ENCODE peak calls at places on chromosome 1, in seven cellular contexts. One of them, this sample, is unnamed.

GRCh38 chr1:210125143-210125542 is 107.5 kb upstream of the SERTAD4 start:
- DNase-seq in stomach: no peak
- DNase-seq in H1: no peak
- DNase-seq in sigmoid colon: no peak
- DNase-seq in endothelial cell of umbilical vein: no peak
- DNase-seq in suprapubic skin: no peak
- DNase-seq in right lobe of liver: no peak
- DNase-seq in this sample: no peak

GRCh38 chr1:200384818-200385390 is 24.9 kb downstream of the ZNF281 start:
- DNase-seq in endothelial cell of umbilical vein: no peak
- DNase-seq in right lobe of liver: no peak
- DNase-seq in suprapubic skin: no peak
- DNase-seq in sigmoid colon: no peak
- DNase-seq in stomach: no peak
- DNase-seq in H1: no peak
- DNase-seq in this sample: no peak

GRCh38 chr1:203480084-203480483 is 4.5 kb downstream of the PRELP start:
- DNase-seq in H1: no peak
- DNase-seq in endothelial cell of umbilical vein: no peak
- DNase-seq in stomach: no peak
- DNase-seq in sigmoid colon: peak
- DNase-seq in right lobe of liver: no peak
- DNase-seq in suprapubic skin: no peak
- DNase-seq in this sample: no peak

GRCh38 chr1:84078108-84078823 is 65.8 kb upstream of the PRKACB start:
- DNase-seq in endothelial cell of umbilical vein: peak
- DNase-seq in sigmoid colon: peak
- DNase-seq in right lobe of liver: no peak
- DNase-seq in stomach: no peak
- DNase-seq in suprapubic skin: peak
- DNase-seq in H1: no peak
- DNase-seq in this sample: peak

GRCh38 chr1:200767326-200767725 is 28.6 kb downstream of the CAMSAP2 start:
- DNase-seq in H1: no peak
- DNase-seq in sigmoid colon: no peak
- DNase-seq in endothelial cell of umbilical vein: no peak
- DNase-seq in suprapubic skin: no peak
- DNase-seq in stomach: no peak
- DNase-seq in right lobe of liver: no peak
- DNase-seq in this sample: no peak

GRCh38 chr1:185442065-185442464 is 125.0 kb upstream of the IVNS1ABP start:
- DNase-seq in right lobe of liver: no peak
- DNase-seq in suprapubic skin: no peak
- DNase-seq in stomach: no peak
- DNase-seq in H1: no peak
- DNase-seq in sigmoid colon: no peak
- DNase-seq in endothelial cell of umbilical vein: no peak
- DNase-seq in this sample: no peak

GRCh38 chr1:21329209-21329844 is 39.1 kb upstream of the ECE1 start:
- DNase-seq in stomach: peak
- DNase-seq in right lobe of liver: peak
- DNase-seq in H1: no peak
- DNase-seq in endothelial cell of umbilical vein: no peak
- DNase-seq in sigmoid colon: no peak
- DNase-seq in suprapubic skin: no peak
- DNase-seq in this sample: no peak

GRCh38 chr1:41312991-41313645 is 48.1 kb upstream of the FOXO6 start:
- DNase-seq in endothelial cell of umbilical vein: no peak
- DNase-seq in suprapubic skin: no peak
- DNase-seq in H1: no peak
- DNase-seq in sigmoid colon: no peak
- DNase-seq in stomach: no peak
- DNase-seq in right lobe of liver: no peak
- DNase-seq in this sample: no peak

GRCh38 chr1:114330451-114330983 is 176.8 kb upstream of the SYT6 start:
- DNase-seq in sigmoid colon: no peak
- DNase-seq in right lobe of liver: no peak
- DNase-seq in H1: no peak
- DNase-seq in endothelial cell of umbilical vein: no peak
- DNase-seq in stomach: no peak
- DNase-seq in suprapubic skin: no peak
- DNase-seq in this sample: no peak

GRCh38 chr1:86733340-86733739 is 29.0 kb downstream of the SH3GLB1 start:
- DNase-seq in H1: no peak
- DNase-seq in stomach: no peak
- DNase-seq in sigmoid colon: no peak
- DNase-seq in right lobe of liver: no peak
- DNase-seq in endothelial cell of umbilical vein: no peak
- DNase-seq in suprapubic skin: no peak
- DNase-seq in this sample: no peak
- TF ChIP-seq POLR2A in H1: no peak
- TF ChIP-seq POLR2A in stomach: no peak
- TF ChIP-seq POLR2A in sigmoid colon: no peak
- TF ChIP-seq POLR2A in right lobe of liver: no peak
- TF ChIP-seq POLR2A in endothelial cell of umbilical vein: no peak
- TF ChIP-seq POLR2A in suprapubic skin: no peak
- TF ChIP-seq POLR2A in this sample: no peak

GRCh38 chr1:65817891-65818290 is 25.2 kb downstream of the PDE4B start:
- DNase-seq in H1: no peak
- DNase-seq in right lobe of liver: no peak
- DNase-seq in suprapubic skin: no peak
- DNase-seq in sigmoid colon: no peak
- DNase-seq in endothelial cell of umbilical vein: no peak
- DNase-seq in stomach: no peak
- DNase-seq in this sample: no peak
- TF ChIP-seq POLR2A in H1: no peak
- TF ChIP-seq POLR2A in right lobe of liver: no peak
- TF ChIP-seq POLR2A in suprapubic skin: no peak
- TF ChIP-seq POLR2A in sigmoid colon: no peak
- TF ChIP-seq POLR2A in endothelial cell of umbilical vein: no peak
- TF ChIP-seq POLR2A in stomach: no peak
- TF ChIP-seq POLR2A in this sample: no peak

GRCh38 chr1:23196627-23197328 is 20.5 kb downstream of the HTR1D start:
- DNase-seq in right lobe of liver: no peak
- DNase-seq in stomach: no peak
- DNase-seq in H1: no peak
- DNase-seq in suprapubic skin: no peak
- DNase-seq in endothelial cell of umbilical vein: peak
- DNase-seq in sigmoid colon: no peak
- DNase-seq in this sample: no peak
- TF ChIP-seq POLR2A in right lobe of liver: no peak
- TF ChIP-seq POLR2A in stomach: no peak
- TF ChIP-seq POLR2A in H1: no peak
- TF ChIP-seq POLR2A in suprapubic skin: no peak
- TF ChIP-seq POLR2A in endothelial cell of umbilical vein: peak
- TF ChIP-seq POLR2A in sigmoid colon: no peak
- TF ChIP-seq POLR2A in this sample: no peak

GRCh38 chr1:57879700-57880099 is 455.8 kb upstream of the DAB1 start:
- DNase-seq in H1: no peak
- DNase-seq in sigmoid colon: no peak
- DNase-seq in right lobe of liver: no peak
- DNase-seq in suprapubic skin: no peak
- DNase-seq in stomach: no peak
- DNase-seq in endothelial cell of umbilical vein: no peak
- DNase-seq in this sample: no peak
- TF ChIP-seq POLR2A in H1: no peak
- TF ChIP-seq POLR2A in sigmoid colon: no peak
- TF ChIP-seq POLR2A in right lobe of liver: no peak
- TF ChIP-seq POLR2A in suprapubic skin: no peak
- TF ChIP-seq POLR2A in stomach: no peak
- TF ChIP-seq POLR2A in endothelial cell of umbilical vein: no peak
- TF ChIP-seq POLR2A in this sample: no peak

DNA sequence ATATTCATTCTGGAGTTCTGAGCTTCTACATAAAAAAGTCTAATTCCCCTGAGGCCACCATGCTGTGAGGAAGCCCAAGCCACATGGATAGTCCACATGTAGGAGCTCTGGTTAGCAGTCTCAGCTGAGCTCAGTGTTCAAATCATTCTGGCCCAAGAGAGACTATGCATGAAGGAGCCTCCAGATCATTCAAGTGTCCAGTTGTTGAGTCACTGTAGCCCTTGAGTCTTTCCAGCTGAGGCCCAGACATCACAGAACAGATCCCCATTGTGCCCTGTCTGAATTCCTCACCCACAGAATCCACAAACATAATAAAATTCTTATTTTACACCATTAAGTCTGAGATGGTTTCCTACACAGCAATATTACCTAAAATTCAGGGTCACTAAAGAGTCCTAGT is 107.0 kb upstream of the NGF start:
- DNase-seq in right lobe of liver: no peak
- DNase-seq in sigmoid colon: no peak
- DNase-seq in suprapubic skin: no peak
- DNase-seq in stomach: no peak
- DNase-seq in endothelial cell of umbilical vein: no peak
- DNase-seq in H1: no peak
- DNase-seq in this sample: no peak
- TF ChIP-seq POLR2A in right lobe of liver: no peak
- TF ChIP-seq POLR2A in sigmoid colon: no peak
- TF ChIP-seq POLR2A in suprapubic skin: no peak
- TF ChIP-seq POLR2A in stomach: no peak
- TF ChIP-seq POLR2A in endothelial cell of umbilical vein: no peak
- TF ChIP-seq POLR2A in H1: no peak
- TF ChIP-seq POLR2A in this sample: no peak

DNA sequence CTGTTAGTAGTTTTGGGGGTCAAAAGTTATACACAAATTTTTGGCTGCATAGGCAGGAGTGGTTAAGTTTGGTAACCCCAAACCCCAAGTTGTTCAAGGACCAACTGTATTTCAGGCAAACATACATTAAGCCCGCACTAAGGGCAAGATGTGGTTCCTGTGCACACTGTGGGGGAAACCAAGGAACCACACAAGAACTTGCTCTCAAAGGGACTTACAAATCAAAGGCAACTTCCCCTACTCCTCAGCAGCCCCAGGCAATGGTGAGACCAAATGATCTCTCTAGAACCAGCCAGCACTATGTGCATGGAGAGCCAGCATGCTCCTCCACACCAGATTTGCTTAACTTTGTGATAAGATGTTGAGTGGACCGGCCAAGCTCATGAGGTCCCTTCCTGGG is 35.3 kb downstream of the PACC1 start:
- DNase-seq in suprapubic skin: no peak
- DNase-seq in right lobe of liver: no peak
- DNase-seq in endothelial cell of umbilical vein: no peak
- DNase-seq in H1: no peak
- DNase-seq in stomach: no peak
- DNase-seq in sigmoid colon: no peak
- DNase-seq in this sample: no peak
- TF ChIP-seq POLR2A in suprapubic skin: no peak
- TF ChIP-seq POLR2A in right lobe of liver: no peak
- TF ChIP-seq POLR2A in endothelial cell of umbilical vein: no peak
- TF ChIP-seq POLR2A in H1: no peak
- TF ChIP-seq POLR2A in stomach: no peak
- TF ChIP-seq POLR2A in sigmoid colon: no peak
- TF ChIP-seq POLR2A in this sample: no peak

DNA sequence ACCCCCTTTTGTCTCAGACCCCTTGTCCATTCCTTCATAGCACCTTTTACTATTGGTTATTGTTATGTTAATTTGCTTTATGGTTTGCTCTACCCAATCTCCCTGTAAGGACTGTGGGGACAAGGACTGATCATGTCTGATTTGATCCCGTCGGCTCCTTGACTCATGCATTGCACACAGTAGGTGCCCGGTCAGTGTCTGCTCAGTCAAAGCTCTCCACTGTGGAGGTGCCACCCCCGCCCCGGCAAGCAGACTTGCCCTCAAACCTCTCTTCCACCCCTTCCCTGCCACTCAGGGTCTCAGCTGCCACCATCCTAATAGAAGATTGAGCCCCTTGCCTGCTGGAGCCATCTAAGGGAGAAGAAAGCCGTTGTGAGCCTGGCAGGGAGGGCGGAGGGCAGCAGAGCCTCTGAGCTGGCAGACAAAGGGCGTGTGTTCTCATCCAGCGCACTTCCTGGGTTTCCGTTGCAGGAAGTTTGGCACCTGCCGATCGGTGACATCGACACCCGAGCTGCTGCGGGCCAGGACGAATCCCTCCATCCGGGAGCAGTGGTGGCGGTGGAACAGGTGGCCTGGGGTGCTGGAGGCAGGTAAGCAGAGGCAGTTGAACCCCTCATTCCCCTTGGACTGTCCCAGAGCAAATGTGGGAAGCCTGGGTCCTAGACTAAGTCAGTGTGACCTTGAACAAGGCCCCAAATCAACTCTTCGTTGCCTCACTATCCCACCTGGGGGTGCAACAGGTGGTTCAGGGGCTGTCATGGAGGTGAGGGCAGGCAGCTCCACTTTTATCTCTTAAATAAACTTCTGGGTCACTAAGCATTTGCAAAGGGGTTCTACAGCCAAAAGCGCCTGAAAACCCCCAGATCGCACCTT is 2.2 kb upstream of the FBLIM1 start:
- DNase-seq in suprapubic skin: no peak
- DNase-seq in endothelial cell of umbilical vein: peak
- DNase-seq in H1: no peak
- DNase-seq in stomach: peak
- DNase-seq in sigmoid colon: no peak
- DNase-seq in right lobe of liver: no peak
- DNase-seq in this sample: no peak
- TF ChIP-seq POLR2A in suprapubic skin: no peak
- TF ChIP-seq POLR2A in endothelial cell of umbilical vein: no peak
- TF ChIP-seq POLR2A in H1: no peak
- TF ChIP-seq POLR2A in stomach: peak
- TF ChIP-seq POLR2A in sigmoid colon: no peak
- TF ChIP-seq POLR2A in right lobe of liver: peak
- TF ChIP-seq POLR2A in this sample: no peak

DNA sequence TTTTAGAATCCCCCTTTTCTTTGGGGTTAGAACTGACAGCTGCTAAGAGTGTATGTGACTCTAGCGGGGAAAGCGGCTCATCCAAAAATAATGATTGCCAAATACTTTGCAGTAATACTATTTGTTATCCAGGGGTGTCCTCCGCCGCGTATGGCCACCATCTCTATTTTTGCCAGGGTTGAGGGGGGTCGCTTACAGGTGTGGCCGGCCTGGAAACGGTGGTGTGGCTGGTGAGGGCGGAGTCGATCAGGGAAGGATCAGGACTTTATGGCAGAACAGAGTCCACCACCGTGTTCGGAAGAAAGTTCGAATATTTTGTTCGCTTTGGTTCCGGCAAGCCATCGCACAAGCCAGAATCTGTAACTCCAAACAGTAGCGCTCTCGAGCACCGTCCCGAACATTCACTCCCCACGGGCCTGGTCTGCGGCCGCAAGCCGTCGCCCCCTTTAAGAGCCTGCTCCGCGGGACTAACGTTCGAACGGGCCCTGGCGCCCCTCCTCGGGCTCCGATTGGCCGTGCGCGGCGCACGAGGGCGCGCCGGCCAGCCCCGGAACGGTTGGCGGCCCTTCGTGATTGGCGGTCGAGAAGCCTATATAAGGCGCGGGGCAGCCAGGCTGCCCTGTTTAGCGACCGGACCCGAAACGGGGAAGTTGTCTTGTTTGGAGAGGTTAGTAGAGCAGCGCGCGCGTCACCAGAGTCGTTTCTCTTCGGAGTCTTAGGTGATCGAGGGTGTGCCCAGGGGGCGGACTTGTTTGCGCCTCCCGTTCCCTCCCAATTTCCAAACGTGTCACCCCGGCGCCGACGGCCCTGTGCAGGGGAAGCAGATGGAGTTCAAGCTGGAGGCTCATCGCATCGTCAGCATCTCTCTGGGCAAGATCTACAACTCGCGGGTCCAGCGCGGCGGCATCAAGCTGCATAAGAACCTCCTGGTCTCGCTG is at the start of gene IER5:
- DNase-seq in right lobe of liver: peak
- DNase-seq in sigmoid colon: peak
- DNase-seq in endothelial cell of umbilical vein: peak
- DNase-seq in stomach: peak
- DNase-seq in suprapubic skin: peak
- DNase-seq in H1: peak
- DNase-seq in this sample: peak
- TF ChIP-seq POLR2A in right lobe of liver: peak
- TF ChIP-seq POLR2A in sigmoid colon: peak
- TF ChIP-seq POLR2A in endothelial cell of umbilical vein: peak
- TF ChIP-seq POLR2A in stomach: peak
- TF ChIP-seq POLR2A in suprapubic skin: peak
- TF ChIP-seq POLR2A in H1: peak
- TF ChIP-seq POLR2A in this sample: peak